ENCODE peak calls at places on chromosomes 2 and 18, in nine cellular contexts. A, O, F, H, W, N, C, D and K are unnamed samples.

GRCh38 chr2:236862961-236863728 is 222.5 kb upstream of the COPS8 start:
- DNase-seq in D (peak; percentile 34), A (peak; percentile 82), W (no peak), O (no peak), F (peak; percentile 19), H (no peak), N (peak; percentile 14), C (no peak), K (no peak)

GRCh38 chr2:179344970-179345369 is 80.3 kb upstream of the SESTD1 start:
- DNase-seq in O (no peak), C (no peak), W (no peak), A (no peak), F (no peak), N (no peak), D (no peak), H (no peak), K (no peak)

GRCh38 chr2:204110250-204111183 is 174.0 kb downstream of the ICOS start:
- DNase-seq in N (peak; percentile 38), H (no peak), C (no peak), D (no peak), A (no peak), F (no peak), W (no peak), O (peak; percentile 18), K (no peak)

GRCh38 chr2:62573137-62573731 is 67.2 kb upstream of the TMEM17 start:
- DNase-seq in W (no peak), A (peak; percentile 26), N (no peak), C (no peak), D (no peak), H (no peak), O (no peak), F (no peak), K (no peak)

GRCh38 chr2:45342-46130 is 769 bp downstream of the FAM110C start:
- DNase-seq in D (peak; percentile 61), H (peak; percentile 31), F (no peak), C (no peak), A (no peak), O (peak; percentile 26), N (no peak), W (peak; percentile 43), K (no peak)

GRCh38 chr2:112692496-112692911 is 28.3 kb upstream of the NT5DC4 start:
- DNase-seq in W (no peak), H (no peak), D (peak; percentile 41), A (peak; percentile 98), F (no peak), O (peak; percentile 67), C (no peak), N (peak; percentile 49), K (peak; percentile 16)

GRCh38 chr18:57885931-57886330 is 82.8 kb upstream of the ATP8B1 start:
- DNase-seq in N (no peak), A (no peak), C (no peak), H (no peak), O (no peak), D (no peak), F (no peak), W (no peak), K (no peak)

GRCh38 chr2:112085382-112085730 is 30.3 kb downstream of the TMEM87B start:
- DNase-seq in D (no peak), W (no peak), N (no peak), F (no peak), A (no peak), C (no peak), H (no peak), O (no peak), K (no peak)

GRCh38 chr18:73840319-73841065 is 307.1 kb downstream of the FBXO15 start:
- DNase-seq in O (no peak), C (no peak), D (no peak), H (no peak), W (no peak), F (no peak), N (no peak), A (no peak), K (no peak)

GRCh38 chr2:29212009-29212408 is 96.8 kb downstream of the CLIP4 start:
- DNase-seq in F (no peak), N (no peak), W (no peak), A (no peak), O (no peak), H (no peak), D (peak; percentile 38), C (no peak), K (no peak)

GRCh38 chr2:232588680-232589585 is 38.4 kb downstream of the EIF4E2 start:
- DNase-seq in W (peak; percentile 81), A (peak; percentile 86), D (no peak), C (no peak), O (peak; percentile 91), N (peak; percentile 86), H (no peak), F (peak; percentile 80), K (no peak)

GRCh38 chr2:149055751-149056150 is 17.3 kb downstream of the LYPD6B start:
- DNase-seq in C (no peak), A (no peak), H (no peak), W (no peak), D (no peak), N (no peak), O (no peak), F (no peak), K (no peak)

GRCh38 chr2:241808051-241808450 is 942 bp upstream of the NEU4 start:
- DNase-seq in H (peak; percentile 18), D (peak; percentile 53), F (no peak), C (no peak), W (no peak), O (no peak), A (no peak), N (no peak), K (peak; percentile 12)

GRCh38 chr2:159219394-159219998 is 67.0 kb downstream of the WDSUB1 start:
- DNase-seq in O (no peak), D (peak; percentile 31), A (no peak), F (no peak), C (no peak), W (no peak), H (no peak), N (no peak), K (no peak)

GRCh38 chr2:218228366-218229092 is 11.5 kb downstream of the ARPC2 start:
- DNase-seq in H (no peak), C (no peak), W (no peak), D (no peak), A (peak; percentile 25), F (no peak), N (no peak), O (no peak), K (no peak)

GRCh38 chr2:157788201-157788600 is 87.9 kb downstream of the ACVR1 start:
- DNase-seq in D (no peak), A (no peak), W (no peak), H (no peak), F (no peak), C (no peak), O (no peak), N (no peak), K (no peak)

GRCh38 chr2:29806461-29806860 is 114.9 kb downstream of the ALK start:
- DNase-seq in O (no peak), H (no peak), F (no peak), D (no peak), W (no peak), N (no peak), A (no peak), C (no peak), K (no peak)

GRCh38 chr18:48693625-48694262 is 154.9 kb downstream of the CTIF start:
- DNase-seq in C (no peak), H (no peak), O (no peak), N (no peak), A (peak; percentile 68), D (no peak), F (no peak), W (no peak), K (no peak)

GRCh38 chr2:82258151-82258550 is 1953.6 kb upstream of the LRRTM1 start:
- DNase-seq in D (no peak), W (no peak), A (no peak), O (no peak), F (no peak), H (no peak), N (no peak), C (no peak), K (no peak)

GRCh38 chr2:164142755-164143154 is 406.9 kb upstream of the FIGN start:
- DNase-seq in F (no peak), D (no peak), N (no peak), O (no peak), C (no peak), H (no peak), A (no peak), W (no peak), K (no peak)
- TF ChIP-seq POLR2A in F (no peak), D (no peak), N (no peak), O (no peak), C (no peak), H (no peak), A (no peak), W (no peak), K (no peak)

DNA sequence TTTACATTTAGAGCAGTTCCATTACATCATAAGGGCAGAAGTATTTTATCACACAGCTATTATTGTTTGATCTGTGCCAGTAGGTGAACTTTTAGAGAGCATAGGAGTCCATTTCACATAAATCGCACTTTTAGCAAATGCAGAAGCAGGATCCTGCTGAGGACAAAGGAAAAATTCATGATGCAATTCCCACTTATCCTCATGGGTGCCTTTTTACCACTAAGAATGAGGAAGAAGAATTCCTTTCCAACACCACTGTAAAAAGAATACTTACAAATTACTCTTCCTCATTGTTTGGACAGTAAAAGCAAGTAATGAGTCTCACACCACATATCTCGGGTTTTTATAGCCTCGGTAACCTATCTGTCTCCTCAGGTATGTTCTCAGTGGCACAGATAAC is 238.5 kb downstream of the MTX2 start:
- DNase-seq in D (no peak), N (no peak), C (no peak), H (no peak), W (no peak), A (no peak), F (no peak), O (no peak), K (no peak)
- H3K4me3 ChIP-seq in D (no peak overlapping the region), N (no peak overlapping the region), C (no peak overlapping the region), H (no peak overlapping the region), W (no peak overlapping the region), A (no peak overlapping the region), F (no peak overlapping the region), O (no peak overlapping the region), K (no peak overlapping the region)

DNA sequence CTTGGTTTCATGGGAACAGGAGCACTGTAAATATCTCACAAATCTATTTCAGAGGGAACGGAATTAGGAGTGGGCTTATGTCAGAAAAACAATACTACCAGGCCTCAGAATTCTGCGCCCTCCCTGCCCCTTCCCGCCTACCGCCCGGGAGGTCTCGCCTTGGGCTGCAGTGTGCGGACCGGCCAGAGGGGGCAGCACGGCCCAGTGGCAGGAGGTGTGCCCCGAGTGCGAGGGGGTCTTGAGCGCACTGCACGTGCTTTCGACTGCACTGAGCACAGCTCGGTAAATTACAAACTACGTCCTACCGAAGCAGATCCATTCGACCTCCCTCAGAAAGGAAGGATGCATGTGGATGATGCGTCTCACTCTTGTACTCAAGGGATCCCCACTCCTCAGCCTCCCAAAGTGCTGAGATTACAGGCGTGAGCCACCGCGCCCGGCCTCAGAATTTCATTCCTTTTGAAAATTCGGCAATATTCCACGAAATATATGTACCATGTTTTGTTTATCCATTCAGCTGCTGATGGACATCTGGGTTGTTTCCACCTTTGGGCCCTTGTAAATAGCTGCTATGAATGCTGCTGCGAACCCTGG is 297.0 kb downstream of the BCL2 start:
- DNase-seq in N (no peak), F (no peak), H (no peak), A (no peak), D (peak; percentile 97), C (no peak), W (no peak), O (no peak), K (no peak)
- TF ChIP-seq CTCF in N (no peak), F (no peak), H (no peak), A (peak; percentile 24), D (peak; percentile 84), C (no peak), W (no peak), O (no peak), K (no peak)

GRCh38 chr2:43225788-43226557 is 433 bp downstream of the ZFP36L2 start:
- DNase-seq in O (peak; percentile 63), D (peak; percentile 80), N (no peak), H (peak; percentile 58), A (peak; percentile 68), W (peak; percentile 80), C (no peak), F (peak; percentile 83), K (peak; percentile 43)
- TF ChIP-seq POLR2A in O (no peak), D (no peak), N (no peak), H (no peak), A (no peak), W (no peak), C (no peak), F (peak; percentile 79), K (no peak)